ENCODE peak calls at places on chromosome 19, in four cellular contexts. B is endothelial cell of umbilical vein, H is K562, O is GM12878. N is an unnamed sample.

GRCh38 chr19:21655540-21656126 is 111.7 kb downstream of the ZNF100 start:
- DNase-seq in H (no peak), O (no peak), B (no peak), N (no peak)

GRCh38 chr19:43570174-43570791 is 5.0 kb downstream of the XRCC1 start:
- DNase-seq in H (no peak), O (no peak), B (no peak), N (no peak)

GRCh38 chr19:56119585-56119978 is 1.5 kb downstream of the ZNF787 start:
- DNase-seq in B (peak), H (no peak), O (no peak), N (peak)

GRCh38 chr19:2039082-2039958 is 11.7 kb downstream of the MKNK2 start:
- DNase-seq in H (peak), B (no peak), O (no peak), N (no peak)

GRCh38 chr19:1854542-1855039 is 6.3 kb upstream of the REXO1 start:
- DNase-seq in H (no peak), O (no peak), B (no peak), N (no peak)

GRCh38 chr19:49362048-49362925 is at the start of gene TEAD2:
- DNase-seq in H (peak), B (peak), O (no peak), N (peak)

GRCh38 chr19:40601061-40601973 is at the start of gene LTBP4:
- DNase-seq in H (peak), B (no peak), O (no peak), N (no peak)

GRCh38 chr19:3118232-3119070 is 17.4 kb upstream of the GNA15 start:
- DNase-seq in O (no peak), H (no peak), B (no peak), N (no peak)

GRCh38 chr19:3095375-3096191 is 1.4 kb downstream of the GNA11 start:
- DNase-seq in B (no peak), O (no peak), H (no peak), N (peak)

GRCh38 chr19:3154957-3155736 is 19.3 kb downstream of the GNA15 start:
- DNase-seq in B (peak), O (peak), H (peak), N (peak)

GRCh38 chr19:56273563-56274117 is 1.1 kb downstream of the EDDM13 start:
- DNase-seq in O (no peak), H (no peak), B (peak), N (no peak)

GRCh38 chr19:7450243-7451223 is 38.3 kb downstream of the PEX11G start:
- DNase-seq in H (no peak), B (peak), O (peak), N (peak)

GRCh38 chr19:29840066-29840950 is 28.5 kb downstream of the CCNE1 start:
- DNase-seq in B (no peak), H (no peak), O (no peak), N (no peak)

GRCh38 chr19:18967358-18968146 is 26.5 kb upstream of the HOMER3 start:
- DNase-seq in B (peak), O (no peak), H (no peak), N (no peak)

GRCh38 chr19:31269425-31270127 is 79.7 kb downstream of the TSHZ3 start:
- DNase-seq in B (no peak), H (no peak), O (no peak), N (no peak)

GRCh38 chr19:28020631-28021315 is 1192.2 kb downstream of the UQCRFS1 start:
- DNase-seq in B (no peak), H (no peak), O (no peak), N (no peak)

GRCh38 chr19:29676586-29676985 is 11.3 kb downstream of the PLEKHF1 start:
- DNase-seq in B (no peak), H (no peak), O (no peak), N (no peak)

GRCh38 chr19:42450314-42450934 is 7.7 kb upstream of the CXCL17 start:
- DNase-seq in H (peak), B (peak), O (peak), N (peak)

GRCh38 chr19:3268763-3269162 is 44.3 kb downstream of the CELF5 start:
- DNase-seq in O (no peak), B (no peak), H (no peak), N (no peak)

GRCh38 chr19:53906211-53907192 is 2.6 kb upstream of the CACNG7 start:
- DNase-seq in O (no peak), H (peak), B (no peak), N (no peak)

GRCh38 chr19:28632357-28633076 is 580.4 kb downstream of the UQCRFS1 start:
- DNase-seq in H (no peak), B (no peak), O (no peak), N (no peak)

GRCh38 chr19:45166723-45167252 is 6.0 kb upstream of the NKPD1 start:
- DNase-seq in B (no peak), H (no peak), O (no peak), N (peak)

GRCh38 chr19:19278315-19278714 is 5.2 kb upstream of the TM6SF2 start:
- DNase-seq in O (no peak), B (no peak), H (no peak), N (no peak)

GRCh38 chr19:38543807-38544568 is 73.8 kb downstream of the MAP4K1 start:
- DNase-seq in O (peak), H (peak), B (peak), N (peak)

GRCh38 chr19:46350029-46350757 is 3.3 kb downstream of the PPP5C start:
- DNase-seq in B (no peak), O (no peak), H (no peak), N (no peak)

GRCh38 chr19:45202637-45203036 is 24.1 kb downstream of the BLOC1S3 start:
- DNase-seq in B (no peak), H (no peak), O (no peak), N (no peak)

GRCh38 chr19:13051581-13052165 is 51.0 kb downstream of the LYL1 start:
- DNase-seq in H (peak), O (no peak), B (peak), N (peak)

GRCh38 chr19:39435499-39436349 is at the start of gene RPS16:
- DNase-seq in H (peak), O (peak), B (peak), N (peak)

GRCh38 chr19:19595171-19595701 is 23.3 kb downstream of the PBX4 start:
- DNase-seq in O (no peak), H (no peak), B (no peak), N (no peak)

GRCh38 chr19:38657633-38658222 is 10.3 kb downstream of the ACTN4 start:
- DNase-seq in H (no peak), B (peak), O (no peak), N (no peak)

GRCh38 chr19:48624791-48625723 is 5.8 kb downstream of the SPHK2 start:
- DNase-seq in B (no peak), H (peak), O (no peak), N (no peak)

GRCh38 chr19:31553844-31554215 is 204.6 kb upstream of the TSHZ3 start:
- DNase-seq in O (no peak), H (no peak), B (no peak), N (no peak)

GRCh38 chr19:49873149-49873521 is 4.0 kb downstream of the AKT1S1 start:
- DNase-seq in H (no peak), O (no peak), B (no peak), N (no peak)

DNA sequence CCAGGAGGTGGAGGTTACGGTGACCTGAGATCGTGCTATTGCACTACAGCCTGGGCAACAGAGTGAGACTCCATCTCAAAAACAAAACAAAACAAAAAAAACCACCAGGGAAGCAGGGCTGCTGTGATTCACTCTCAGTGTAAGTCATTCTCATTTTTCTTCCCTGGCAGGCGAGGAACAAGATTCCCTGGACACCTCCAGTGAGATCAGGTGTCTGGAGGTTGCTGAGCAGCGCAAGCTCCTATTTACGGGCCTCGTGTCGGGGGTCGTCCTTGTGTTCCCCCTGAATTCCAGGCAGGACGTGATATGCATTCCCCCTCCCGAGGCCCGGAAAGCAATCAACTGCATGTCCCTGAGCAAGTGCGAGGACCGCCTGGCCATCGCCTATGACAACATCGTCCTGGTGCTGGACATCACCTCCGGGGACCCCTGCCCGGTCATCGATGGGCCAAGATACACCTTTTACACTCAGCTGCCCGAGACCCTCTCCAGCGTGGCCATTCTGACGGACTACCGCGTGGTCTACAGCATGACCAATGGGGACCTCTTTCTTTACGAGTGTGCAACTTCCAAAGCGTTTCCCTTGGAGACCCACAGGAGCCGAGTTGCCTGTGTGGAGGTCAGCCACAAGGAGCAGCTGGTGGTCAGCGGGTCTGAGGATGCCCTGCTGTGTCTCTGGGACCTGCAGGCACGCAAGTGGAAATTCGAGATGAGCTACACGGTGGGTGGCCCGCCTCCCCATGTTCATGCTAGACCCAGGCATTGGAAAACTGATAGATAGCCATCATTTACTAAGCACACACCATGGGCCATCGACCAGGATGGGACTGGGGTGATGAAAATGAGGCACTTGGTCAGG is 21.6 kb upstream of the SIN3B start:
- DNase-seq in H (no peak), O (no peak), B (no peak), N (no peak)
- H2AFZ ChIP-seq in H (no peak), O (no peak), B (no peak), N (no peak)

DNA sequence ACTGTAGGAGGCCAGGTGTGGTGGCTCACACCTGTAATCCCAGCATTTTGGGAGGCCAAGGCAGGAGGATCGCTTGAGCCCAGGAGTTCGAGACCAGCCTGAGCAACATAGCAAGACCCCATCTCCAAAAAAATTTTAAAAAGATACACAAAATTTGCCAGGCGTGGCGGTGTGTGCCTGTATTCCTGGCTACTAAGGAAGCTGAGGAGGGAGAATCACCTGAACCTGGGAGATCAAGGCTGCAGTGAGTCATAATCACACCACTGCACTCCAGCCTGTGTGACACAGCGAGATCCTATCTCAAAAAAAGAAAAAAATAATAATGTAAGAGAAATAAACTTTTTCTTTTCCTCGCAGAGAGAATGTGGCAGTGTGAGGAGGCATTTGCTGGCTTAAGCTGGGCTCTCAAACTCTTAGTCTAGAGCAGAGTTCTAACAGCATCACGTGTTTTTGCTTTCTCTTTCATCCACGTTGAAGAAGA is 21.1 kb downstream of the FAM187B start:
- DNase-seq in H (no peak), O (no peak), B (no peak), N (no peak)
- TF ChIP-seq MYC in H (no peak), O (no peak), B (no peak), N (no peak)

GRCh38 chr19:14113762-14114414 is 3.7 kb downstream of the PRKACA start:
- DNase-seq in B (no peak), H (peak), O (no peak), N (no peak)

GRCh38 chr19:14112051-14112808 is 5.3 kb downstream of the PRKACA start:
- DNase-seq in H (no peak), O (no peak), B (no peak), N (no peak)

GRCh38 chr19:14114439-14114838 is 3.1 kb downstream of the PRKACA start:
- DNase-seq in B (no peak), O (no peak), H (no peak), N (no peak)

GRCh38 chr19:14111486-14111885 is 6.1 kb downstream of the PRKACA start:
- DNase-seq in O (no peak), H (no peak), B (no peak), N (no peak)

DNA sequence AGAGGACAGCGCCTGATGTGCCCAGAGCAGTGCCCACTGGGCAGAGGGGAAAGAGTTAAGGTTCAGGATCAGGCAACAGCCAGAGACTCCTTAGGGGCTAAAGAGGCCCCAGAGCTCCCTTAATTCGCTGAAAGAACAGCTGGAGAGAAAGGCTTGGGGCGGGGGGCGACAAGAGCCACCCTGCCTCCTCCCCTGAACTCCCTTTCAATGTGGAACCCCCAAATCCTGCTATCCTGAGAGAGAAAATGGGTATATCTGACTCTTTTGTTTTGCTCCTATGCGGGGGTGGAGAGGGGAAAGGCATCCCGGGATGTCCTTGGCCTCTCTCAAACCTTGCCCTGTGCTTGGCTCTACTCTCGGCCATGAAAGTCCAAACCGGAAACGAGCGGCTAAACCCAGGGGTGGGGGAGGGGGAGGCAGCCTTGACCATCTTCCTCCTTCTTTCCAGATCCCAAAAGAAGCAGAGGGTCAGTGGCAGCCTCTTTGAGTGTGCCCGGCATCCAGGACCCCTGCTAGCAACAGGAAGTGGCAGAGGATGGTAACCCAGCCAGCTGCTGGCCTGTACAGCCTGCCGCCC is 4.7 kb downstream of the PRKACA start:
- DNase-seq in H (no peak), B (no peak), O (no peak), N (peak)
- H2AFZ ChIP-seq in H (no peak), B (no peak), O (no peak), N (no peak)

GRCh38 chr19:15185188-15185587 is 15.6 kb downstream of the NOTCH3 start:
- DNase-seq in H (no peak), B (no peak), O (no peak), N (no peak)
- TF ChIP-seq MYC in H (no peak), B (no peak), O (no peak), N (no peak)

GRCh38 chr19:11798391-11799296 is at the start of gene ZNF491:
- DNase-seq in B (peak), H (peak), O (no peak), N (peak)
- H2AFZ ChIP-seq in B (peak), H (peak), O (peak), N (peak)

GRCh38 chr19:47607564-47608073 is 1.3 kb upstream of the BICRA start:
- DNase-seq in B (no peak), O (no peak), H (no peak), N (no peak)
- TF ChIP-seq MYC in B (no peak), O (no peak), H (no peak), N (no peak)

GRCh38 chr19:16070366-16070990 is 5.8 kb upstream of the TPM4 start:
- DNase-seq in B (peak), O (no peak), H (peak), N (peak)
- H2AFZ ChIP-seq in B (peak), O (peak), H (peak), N (peak)

GRCh38 chr19:58572818-58573657 is at the start of gene MZF1:
- DNase-seq in O (peak), B (peak), H (peak), N (peak)
- TF ChIP-seq MYC in O (peak), B (no peak), H (peak), N (peak)